ENCODE peak calls at places on chromosomes 16 and 17, in nine cellular contexts. One of them, this sample, is unnamed.

GRCh38 chr17:72667096-72668063 is 425.1 kb downstream of the SLC39A11 start:
- DNase-seq in GM03348: no peak
- DNase-seq in PC-9: no peak
- DNase-seq in cardiac septum: no peak
- DNase-seq in GM04504: no peak
- DNase-seq in right lobe of liver: no peak
- DNase-seq in caudate nucleus: no peak
- DNase-seq in AG09309: no peak
- DNase-seq in NCI-H748 treated with DMSO at 0.1 percent for 48 hours: no peak
- DNase-seq in this sample: no peak

GRCh38 chr17:33328129-33328528 is 35.0 kb upstream of the ASIC2 start:
- DNase-seq in GM03348: no peak
- DNase-seq in PC-9: peak
- DNase-seq in cardiac septum: no peak
- DNase-seq in GM04504: no peak
- DNase-seq in right lobe of liver: no peak
- DNase-seq in caudate nucleus: no peak
- DNase-seq in AG09309: no peak
- DNase-seq in NCI-H748 treated with DMSO at 0.1 percent for 48 hours: no peak
- DNase-seq in this sample: no peak

GRCh38 chr17:38874505-38875419 is 4.9 kb downstream of the LASP1 start:
- DNase-seq in GM03348: peak
- DNase-seq in PC-9: no peak
- DNase-seq in cardiac septum: no peak
- DNase-seq in GM04504: no peak
- DNase-seq in right lobe of liver: no peak
- DNase-seq in caudate nucleus: no peak
- DNase-seq in AG09309: no peak
- DNase-seq in NCI-H748 treated with DMSO at 0.1 percent for 48 hours: no peak
- DNase-seq in this sample: peak

GRCh38 chr16:53034306-53034705 is 18.4 kb downstream of the CHD9NB start:
- DNase-seq in GM03348: no peak
- DNase-seq in PC-9: no peak
- DNase-seq in cardiac septum: no peak
- DNase-seq in GM04504: no peak
- DNase-seq in right lobe of liver: no peak
- DNase-seq in caudate nucleus: no peak
- DNase-seq in AG09309: no peak
- DNase-seq in NCI-H748 treated with DMSO at 0.1 percent for 48 hours: no peak
- DNase-seq in this sample: no peak

GRCh38 chr17:56891751-56892150 is 22.1 kb downstream of the TRIM25 start:
- DNase-seq in GM03348: no peak
- DNase-seq in PC-9: no peak
- DNase-seq in cardiac septum: no peak
- DNase-seq in GM04504: no peak
- DNase-seq in right lobe of liver: no peak
- DNase-seq in caudate nucleus: no peak
- DNase-seq in AG09309: no peak
- DNase-seq in NCI-H748 treated with DMSO at 0.1 percent for 48 hours: no peak
- DNase-seq in this sample: no peak

GRCh38 chr16:6836771-6837170 is 495.9 kb upstream of the RBFOX1 start:
- DNase-seq in GM03348: no peak
- DNase-seq in PC-9: no peak
- DNase-seq in cardiac septum: no peak
- DNase-seq in GM04504: no peak
- DNase-seq in right lobe of liver: no peak
- DNase-seq in caudate nucleus: no peak
- DNase-seq in AG09309: no peak
- DNase-seq in NCI-H748 treated with DMSO at 0.1 percent for 48 hours: no peak
- DNase-seq in this sample: no peak

GRCh38 chr17:7314719-7315569 is at the start of gene GPS2:
- DNase-seq in GM03348: peak
- DNase-seq in PC-9: peak
- DNase-seq in cardiac septum: peak
- DNase-seq in GM04504: peak
- DNase-seq in right lobe of liver: peak
- DNase-seq in caudate nucleus: peak
- DNase-seq in AG09309: no peak
- DNase-seq in NCI-H748 treated with DMSO at 0.1 percent for 48 hours: peak
- DNase-seq in this sample: peak

GRCh38 chr16:3089717-3090592 is 9.1 kb downstream of the ZSCAN10 start:
- DNase-seq in GM03348: no peak
- DNase-seq in PC-9: no peak
- DNase-seq in cardiac septum: no peak
- DNase-seq in GM04504: no peak
- DNase-seq in right lobe of liver: peak
- DNase-seq in caudate nucleus: no peak
- DNase-seq in AG09309: no peak
- DNase-seq in NCI-H748 treated with DMSO at 0.1 percent for 48 hours: peak
- DNase-seq in this sample: no peak

GRCh38 chr16:85652431-85653221 is 36.1 kb downstream of the GINS2 start:
- DNase-seq in GM03348: peak
- DNase-seq in PC-9: peak
- DNase-seq in cardiac septum: no peak
- DNase-seq in GM04504: no peak
- DNase-seq in right lobe of liver: no peak
- DNase-seq in caudate nucleus: peak
- DNase-seq in AG09309: no peak
- DNase-seq in NCI-H748 treated with DMSO at 0.1 percent for 48 hours: no peak
- DNase-seq in this sample: peak

GRCh38 chr17:74235040-74235581 is 21.7 kb downstream of the TTYH2 start:
- DNase-seq in GM03348: no peak
- DNase-seq in PC-9: no peak
- DNase-seq in cardiac septum: no peak
- DNase-seq in GM04504: no peak
- DNase-seq in right lobe of liver: no peak
- DNase-seq in caudate nucleus: no peak
- DNase-seq in AG09309: no peak
- DNase-seq in NCI-H748 treated with DMSO at 0.1 percent for 48 hours: no peak
- DNase-seq in this sample: no peak

GRCh38 chr16:17992416-17992815 is 344.1 kb downstream of the NPIPA8 start:
- DNase-seq in GM03348: no peak
- DNase-seq in PC-9: no peak
- DNase-seq in cardiac septum: no peak
- DNase-seq in GM04504: no peak
- DNase-seq in right lobe of liver: no peak
- DNase-seq in caudate nucleus: no peak
- DNase-seq in AG09309: no peak
- DNase-seq in NCI-H748 treated with DMSO at 0.1 percent for 48 hours: no peak
- DNase-seq in this sample: no peak

GRCh38 chr16:83653785-83654184 is 154.0 kb upstream of the HSBP1 start:
- DNase-seq in GM03348: peak
- DNase-seq in PC-9: no peak
- DNase-seq in cardiac septum: no peak
- DNase-seq in GM04504: peak
- DNase-seq in right lobe of liver: peak
- DNase-seq in caudate nucleus: no peak
- DNase-seq in AG09309: no peak
- DNase-seq in NCI-H748 treated with DMSO at 0.1 percent for 48 hours: no peak
- DNase-seq in this sample: peak

GRCh38 chr17:73091770-73092517 is 544 bp downstream of the SLC39A11 start:
- DNase-seq in GM03348: peak
- DNase-seq in PC-9: peak
- DNase-seq in cardiac septum: peak
- DNase-seq in GM04504: no peak
- DNase-seq in right lobe of liver: peak
- DNase-seq in caudate nucleus: no peak
- DNase-seq in AG09309: no peak
- DNase-seq in NCI-H748 treated with DMSO at 0.1 percent for 48 hours: no peak
- DNase-seq in this sample: no peak

GRCh38 chr16:86565181-86565631 is 1.4 kb upstream of the FOXC2 start:
- DNase-seq in GM03348: no peak
- DNase-seq in PC-9: no peak
- DNase-seq in cardiac septum: no peak
- DNase-seq in GM04504: no peak
- DNase-seq in right lobe of liver: no peak
- DNase-seq in caudate nucleus: no peak
- DNase-seq in AG09309: no peak
- DNase-seq in NCI-H748 treated with DMSO at 0.1 percent for 48 hours: no peak
- DNase-seq in this sample: no peak

GRCh38 chr16:11328172-11329079 is 16.8 kb upstream of the RMI2 start:
- DNase-seq in GM03348: peak
- DNase-seq in PC-9: peak
- DNase-seq in cardiac septum: no peak
- DNase-seq in GM04504: peak
- DNase-seq in right lobe of liver: no peak
- DNase-seq in caudate nucleus: no peak
- DNase-seq in AG09309: peak
- DNase-seq in NCI-H748 treated with DMSO at 0.1 percent for 48 hours: no peak
- DNase-seq in this sample: peak

GRCh38 chr17:81509048-81509686 is 3.4 kb downstream of the ACTG1 start:
- DNase-seq in GM03348: no peak
- DNase-seq in PC-9: no peak
- DNase-seq in cardiac septum: no peak
- DNase-seq in GM04504: no peak
- DNase-seq in right lobe of liver: no peak
- DNase-seq in caudate nucleus: no peak
- DNase-seq in AG09309: no peak
- DNase-seq in NCI-H748 treated with DMSO at 0.1 percent for 48 hours: no peak
- DNase-seq in this sample: no peak

GRCh38 chr16:56617212-56618085 is 8.1 kb upstream of the MT1E start:
- DNase-seq in GM03348: peak
- DNase-seq in PC-9: no peak
- DNase-seq in cardiac septum: peak
- DNase-seq in GM04504: no peak
- DNase-seq in right lobe of liver: peak
- DNase-seq in caudate nucleus: no peak
- DNase-seq in AG09309: no peak
- DNase-seq in NCI-H748 treated with DMSO at 0.1 percent for 48 hours: no peak
- DNase-seq in this sample: peak

GRCh38 chr17:81097943-81098308 is 63.0 kb downstream of the BAIAP2 start:
- DNase-seq in GM03348: peak
- DNase-seq in PC-9: peak
- DNase-seq in cardiac septum: no peak
- DNase-seq in GM04504: no peak
- DNase-seq in right lobe of liver: peak
- DNase-seq in caudate nucleus: peak
- DNase-seq in AG09309: no peak
- DNase-seq in NCI-H748 treated with DMSO at 0.1 percent for 48 hours: no peak
- DNase-seq in this sample: peak

GRCh38 chr17:80980397-80981061 is 11.1 kb upstream of the CHMP6 start:
- DNase-seq in GM03348: no peak
- DNase-seq in PC-9: no peak
- DNase-seq in cardiac septum: no peak
- DNase-seq in GM04504: no peak
- DNase-seq in right lobe of liver: no peak
- DNase-seq in caudate nucleus: peak
- DNase-seq in AG09309: no peak
- DNase-seq in NCI-H748 treated with DMSO at 0.1 percent for 48 hours: no peak
- DNase-seq in this sample: peak

GRCh38 chr17:62572488-62573469 is 54.7 kb upstream of the MRC2 start:
- DNase-seq in GM03348: no peak
- DNase-seq in PC-9: no peak
- DNase-seq in cardiac septum: no peak
- DNase-seq in GM04504: no peak
- DNase-seq in right lobe of liver: no peak
- DNase-seq in caudate nucleus: no peak
- DNase-seq in AG09309: no peak
- DNase-seq in NCI-H748 treated with DMSO at 0.1 percent for 48 hours: no peak
- DNase-seq in this sample: no peak

This sample was measured in AG10803.